ENCODE peak calls at places on chromosomes 3 and 15, in eight cellular contexts. I, R, Y, A, V, L, H and M are unnamed samples.

GRCh38 chr3:60323180-60323579 is 928.1 kb downstream of the FHIT start:
- DNase-seq in I (no peak), A (no peak), H (no peak), Y (no peak), R (no peak), L (no peak), V (no peak), M (no peak)

GRCh38 chr3:169668081-169668956 is 4.8 kb upstream of the MECOM start:
- DNase-seq in I (no peak), A (peak; percentile 47), R (no peak), L (no peak), H (peak; percentile 21), V (no peak), Y (peak; percentile 59), M (no peak)

GRCh38 chr15:60004846-60005351 is 788 bp downstream of the FOXB1 start:
- DNase-seq in I (no peak), L (no peak), Y (no peak), A (no peak), R (no peak), H (no peak), V (no peak), M (no peak)

GRCh38 chr15:49286649-49287394 is 116.8 kb downstream of the GALK2 start:
- DNase-seq in H (no peak), V (no peak), L (no peak), R (no peak), Y (no peak), I (no peak), A (no peak), M (no peak)

GRCh38 chr3:161348791-161349400 is 22.4 kb downstream of the SPTSSB start:
- DNase-seq in V (no peak), Y (no peak), A (no peak), R (no peak), L (no peak), H (no peak), I (no peak), M (no peak)

GRCh38 chr15:95121191-95121590 is 889.8 kb downstream of the MCTP2 start:
- DNase-seq in H (no peak), Y (no peak), A (no peak), V (no peak), L (no peak), R (no peak), I (no peak), M (no peak)

GRCh38 chr3:140424726-140425125 is 253.1 kb upstream of the TRIM42 start:
- DNase-seq in V (no peak), R (no peak), L (no peak), Y (no peak), I (no peak), H (no peak), A (no peak), M (no peak)

GRCh38 chr3:170961616-170962400 is 53.4 kb upstream of the EIF5A2 start:
- DNase-seq in V (no peak), R (no peak), A (no peak), I (no peak), L (no peak), Y (no peak), H (no peak), M (no peak)

GRCh38 chr3:32423956-32424558 is 32.4 kb downstream of the CMTM7 start:
- DNase-seq in H (no peak), I (no peak), V (no peak), A (no peak), L (no peak), R (no peak), Y (no peak), M (no peak)

GRCh38 chr15:66673410-66674322 is 28.4 kb upstream of the SMAD6 start:
- DNase-seq in H (peak; percentile 81), R (no peak), I (no peak), V (no peak), Y (no peak), A (peak; percentile 79), L (no peak), M (no peak)

GRCh38 chr15:94383041-94383440 is 151.7 kb downstream of the MCTP2 start:
- DNase-seq in L (no peak), I (no peak), R (no peak), Y (no peak), V (no peak), H (no peak), A (no peak), M (no peak)

GRCh38 chr15:64911317-64912186 is at the start of gene ANKDD1A:
- DNase-seq in Y (peak; percentile 58), R (peak; percentile 80), V (peak; percentile 83), I (peak; percentile 85), A (peak; percentile 70), H (peak; percentile 86), L (peak; percentile 35), M (peak; percentile 78)

GRCh38 chr3:129950318-129951046 is 24.0 kb upstream of the TRH start:
- DNase-seq in I (no peak), H (peak; percentile 17), A (no peak), R (no peak), Y (no peak), V (no peak), L (no peak), M (no peak)

GRCh38 chr3:115626006-115626409 is 2.7 kb downstream of the GAP43 start:
- DNase-seq in A (no peak), I (no peak), L (no peak), V (no peak), Y (no peak), H (no peak), R (no peak), M (no peak)

GRCh38 chr3:132981746-132982145 is 56.4 kb upstream of the TMEM108 start:
- DNase-seq in L (no peak), V (no peak), Y (no peak), A (no peak), I (no peak), H (no peak), R (no peak), M (no peak)

GRCh38 chr15:37125143-37125542 is 24.8 kb upstream of the MEIS2 start:
- DNase-seq in H (no peak), L (no peak), A (no peak), R (no peak), V (no peak), I (peak; percentile 61), Y (no peak), M (no peak)

GRCh38 chr3:126340081-126340511 is 17.1 kb downstream of the KLF15 start:
- DNase-seq in R (peak; percentile 15), I (peak; percentile 60), A (peak; percentile 33), H (peak; percentile 10), L (no peak), Y (peak; percentile 67), V (peak; percentile 58), M (peak; percentile 8)

DNA sequence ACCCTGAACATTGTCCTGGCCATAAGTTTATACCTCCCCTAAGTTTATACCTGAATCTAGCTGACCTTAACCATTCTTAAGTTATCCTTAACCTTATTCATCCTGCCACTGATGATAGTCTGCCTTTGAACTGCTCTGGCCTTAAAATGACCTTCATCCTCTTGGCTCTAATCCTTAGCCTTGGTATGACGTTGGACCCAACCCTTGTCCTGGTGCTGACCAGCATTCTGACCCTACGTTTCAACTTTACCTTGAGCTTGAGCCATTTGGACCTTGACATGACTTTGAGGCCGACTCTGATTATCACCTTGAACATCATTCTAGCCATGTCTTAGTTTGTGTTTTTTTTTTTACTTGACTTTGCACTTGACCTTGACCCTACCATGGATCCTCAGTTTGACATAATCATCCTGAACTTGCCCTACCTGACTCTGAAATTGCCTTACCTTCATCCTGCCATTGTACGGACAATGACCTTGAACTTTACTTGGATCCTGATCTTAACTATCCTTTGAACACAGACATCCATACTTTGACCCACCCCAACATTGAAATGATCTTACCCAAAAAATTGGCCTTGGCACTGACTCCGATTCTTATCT is 61.1 kb upstream of the ACAD9 start:
- DNase-seq in L (no peak), I (no peak), H (no peak), A (no peak), Y (no peak), V (no peak), R (no peak), M (no peak)
- H3K36me3 ChIP-seq in L (peaks cover 6% of the 10 kb centered on the region), I (peaks cover 15% of the 10 kb centered on the region), H (no peaks in the 10 kb centered on the region), A (no peaks in the 10 kb centered on the region), Y (peaks cover 5% of the 10 kb centered on the region), V (peaks cover 52% of the 10 kb centered on the region), R (no peaks in the 10 kb centered on the region), M (no peaks in the 10 kb centered on the region)

GRCh38 chr15:31325432-31325975 is 1.1 kb upstream of the KLF13 start:
- DNase-seq in Y (peak; percentile 65), H (peak; percentile 84), R (peak; percentile 84), L (peak; percentile 58), I (peak; percentile 89), A (peak; percentile 89), V (no peak), M (peak; percentile 55)

GRCh38 chr15:31327674-31328424 is 1.2 kb downstream of the KLF13 start:
- DNase-seq in L (peak; percentile 41), Y (peak; percentile 74), I (peak; percentile 81), H (peak; percentile 76), A (peak; percentile 89), R (peak; percentile 72), V (no peak), M (peak; percentile 42)

GRCh38 chr15:31326729-31327673 is at the start of gene KLF13:
- DNase-seq in L (no peak), V (no peak), I (peak; percentile 85), R (peak; percentile 69), A (peak; percentile 85), Y (peak; percentile 73), H (peak; percentile 70), M (no peak)

GRCh38 chr15:31324739-31325431 is 1.8 kb upstream of the KLF13 start:
- DNase-seq in H (no peak), A (no peak), Y (no peak), L (no peak), R (peak; percentile 48), V (no peak), I (no peak), M (no peak)

DNA sequence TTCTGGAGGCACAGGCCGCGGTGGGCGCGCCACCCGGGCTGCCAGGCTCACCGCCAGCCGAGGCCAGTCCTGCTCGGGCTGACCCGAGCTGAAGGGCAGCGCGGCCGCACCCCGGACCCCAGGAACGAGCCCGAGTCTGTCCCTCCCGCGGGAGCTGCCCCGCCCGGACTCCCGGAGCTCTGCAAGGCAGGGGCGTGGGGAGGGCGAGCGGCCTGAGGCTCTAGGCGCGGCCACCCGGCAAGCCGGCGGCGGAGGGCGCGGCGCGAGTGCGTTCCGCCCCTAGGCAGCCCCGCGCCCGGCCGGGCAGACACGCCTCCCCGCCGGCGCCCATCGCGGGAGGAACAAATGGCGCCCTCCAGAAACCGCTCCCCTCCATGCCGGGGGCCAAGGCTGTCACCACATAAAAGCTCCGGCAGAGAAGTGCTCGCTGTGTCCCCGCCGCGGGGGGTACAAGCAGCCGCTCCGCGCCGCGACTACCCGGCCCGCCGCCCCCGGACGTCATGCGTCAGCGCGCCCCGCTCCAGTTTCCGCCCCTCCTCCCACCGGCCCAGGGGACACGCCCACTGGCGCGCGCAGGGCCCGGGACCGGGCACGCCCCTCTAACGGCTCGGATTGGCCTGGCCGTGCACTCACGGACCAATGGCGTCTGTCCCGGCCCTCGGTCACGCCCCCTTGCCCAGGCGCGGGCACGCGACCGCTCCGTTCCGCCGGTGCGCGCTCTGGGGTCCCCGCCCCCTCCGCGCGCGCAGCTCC is 483 bp upstream of the KLF13 start:
- DNase-seq in Y (peak; percentile 99), R (peak; percentile 99), I (peak; percentile 99), A (peak; percentile 99), H (peak; percentile 98), V (peak; percentile 99), L (peak; percentile 98), M (peak; percentile 98)
- TF ChIP-seq POLR2A in Y (peak; percentile 95), R (peak; percentile 94), I (peak; percentile 95), A (peak; percentile 95), H (peak; percentile 85), V (peak; percentile 80), L (peak; percentile 87), M (peak; percentile 99)

GRCh38 chr15:52258461-52258860 is 37.1 kb downstream of the MYO5C start:
- DNase-seq in V (no peak), A (no peak), L (no peak), R (no peak), I (no peak), H (no peak), Y (no peak), M (no peak)
- H3K36me3 ChIP-seq in V (no peaks in the 10 kb centered on the region), A (no peaks in the 10 kb centered on the region), L (no peaks in the 10 kb centered on the region), R (no peaks in the 10 kb centered on the region), I (no peaks in the 10 kb centered on the region), H (no peaks in the 10 kb centered on the region), Y (peaks cover 7% of the 10 kb centered on the region), M (no peaks in the 10 kb centered on the region)

GRCh38 chr3:43296565-43296964 is 10.2 kb downstream of the SNRK start:
- DNase-seq in V (no peak), R (no peak), H (no peak), L (no peak), Y (no peak), A (peak; percentile 81), I (no peak), M (no peak)
- TF ChIP-seq POLR2A in V (no peak), R (no peak), H (no peak), L (no peak), Y (no peak), A (no peak), I (no peak), M (no peak)